ENCODE peak calls at places on chromosomes 16 and 17, in nine cellular contexts. One of them, this sample, is unnamed.

GRCh38 chr17:80939151-80940145 is 52.2 kb upstream of the CHMP6 start:
- DNase-seq in CD8-positive, alpha-beta T cell: no peak
- DNase-seq in pancreas: no peak
- DNase-seq in cardiac muscle cell: no peak
- DNase-seq in GM23338: no peak
- DNase-seq in HCT116: no peak
- DNase-seq in psoas muscle: peak; percentile 39
- DNase-seq in stomach: no peak
- DNase-seq in OCI-LY7: no peak
- DNase-seq in this sample: peak; percentile 38

GRCh38 chr16:27748868-27749546 is 199.1 kb downstream of the KATNIP start:
- DNase-seq in CD8-positive, alpha-beta T cell: peak; percentile 20
- DNase-seq in pancreas: no peak
- DNase-seq in cardiac muscle cell: peak; percentile 71
- DNase-seq in GM23338: peak; percentile 77
- DNase-seq in HCT116: peak; percentile 54
- DNase-seq in psoas muscle: no peak
- DNase-seq in stomach: no peak
- DNase-seq in OCI-LY7: peak; percentile 38
- DNase-seq in this sample: peak; percentile 64

GRCh38 chr16:84088695-84089395 is 27.9 kb downstream of the MBTPS1 start:
- DNase-seq in CD8-positive, alpha-beta T cell: no peak
- DNase-seq in pancreas: no peak
- DNase-seq in cardiac muscle cell: no peak
- DNase-seq in GM23338: no peak
- DNase-seq in HCT116: no peak
- DNase-seq in psoas muscle: no peak
- DNase-seq in stomach: peak; percentile 44
- DNase-seq in OCI-LY7: peak; percentile 76
- DNase-seq in this sample: no peak

GRCh38 chr17:68771867-68772515 is 170.8 kb upstream of the FAM20A start:
- DNase-seq in CD8-positive, alpha-beta T cell: no peak
- DNase-seq in pancreas: no peak
- DNase-seq in cardiac muscle cell: peak; percentile 48
- DNase-seq in GM23338: peak; percentile 77
- DNase-seq in HCT116: peak; percentile 62
- DNase-seq in psoas muscle: no peak
- DNase-seq in stomach: no peak
- DNase-seq in OCI-LY7: peak; percentile 80
- DNase-seq in this sample: no peak

GRCh38 chr17:60579090-60579489 is 20.9 kb upstream of the PPM1D start:
- DNase-seq in CD8-positive, alpha-beta T cell: no peak
- DNase-seq in pancreas: no peak
- DNase-seq in cardiac muscle cell: no peak
- DNase-seq in GM23338: no peak
- DNase-seq in HCT116: no peak
- DNase-seq in psoas muscle: no peak
- DNase-seq in stomach: no peak
- DNase-seq in OCI-LY7: no peak
- DNase-seq in this sample: no peak

GRCh38 chr17:44831270-44831770 is 1.2 kb upstream of the GJC1 start:
- DNase-seq in CD8-positive, alpha-beta T cell: no peak
- DNase-seq in pancreas: no peak
- DNase-seq in cardiac muscle cell: peak; percentile 42
- DNase-seq in GM23338: peak; percentile 31
- DNase-seq in HCT116: no peak
- DNase-seq in psoas muscle: no peak
- DNase-seq in stomach: no peak
- DNase-seq in OCI-LY7: no peak
- DNase-seq in this sample: peak; percentile 17

GRCh38 chr17:68587847-68588246 is 13.3 kb downstream of the FAM20A start:
- DNase-seq in CD8-positive, alpha-beta T cell: no peak
- DNase-seq in pancreas: no peak
- DNase-seq in cardiac muscle cell: no peak
- DNase-seq in GM23338: no peak
- DNase-seq in HCT116: no peak
- DNase-seq in psoas muscle: no peak
- DNase-seq in stomach: no peak
- DNase-seq in OCI-LY7: no peak
- DNase-seq in this sample: no peak

GRCh38 chr17:79020631-79021301 is 3.2 kb upstream of the C1QTNF1 start:
- DNase-seq in CD8-positive, alpha-beta T cell: no peak
- DNase-seq in pancreas: no peak
- DNase-seq in cardiac muscle cell: no peak
- DNase-seq in GM23338: no peak
- DNase-seq in HCT116: no peak
- DNase-seq in psoas muscle: no peak
- DNase-seq in stomach: no peak
- DNase-seq in OCI-LY7: no peak
- DNase-seq in this sample: peak; percentile 8

GRCh38 chr17:4880850-4881249 is 18.5 kb upstream of the C17orf107 start:
- DNase-seq in CD8-positive, alpha-beta T cell: no peak
- DNase-seq in pancreas: no peak
- DNase-seq in cardiac muscle cell: no peak
- DNase-seq in GM23338: no peak
- DNase-seq in HCT116: no peak
- DNase-seq in psoas muscle: no peak
- DNase-seq in stomach: no peak
- DNase-seq in OCI-LY7: no peak
- DNase-seq in this sample: no peak

GRCh38 chr16:85284138-85284897 is 172.0 kb upstream of the CIBAR2 start:
- DNase-seq in CD8-positive, alpha-beta T cell: no peak
- DNase-seq in pancreas: no peak
- DNase-seq in cardiac muscle cell: no peak
- DNase-seq in GM23338: no peak
- DNase-seq in HCT116: no peak
- DNase-seq in psoas muscle: no peak
- DNase-seq in stomach: no peak
- DNase-seq in OCI-LY7: no peak
- DNase-seq in this sample: no peak

GRCh38 chr17:40538936-40539705 is 26.2 kb downstream of the CCR7 start:
- DNase-seq in CD8-positive, alpha-beta T cell: no peak
- DNase-seq in pancreas: no peak
- DNase-seq in cardiac muscle cell: no peak
- DNase-seq in GM23338: no peak
- DNase-seq in HCT116: no peak
- DNase-seq in psoas muscle: no peak
- DNase-seq in stomach: no peak
- DNase-seq in OCI-LY7: no peak
- DNase-seq in this sample: peak; percentile 15

GRCh38 chr17:47635734-47636133 is 14.0 kb upstream of the KPNB1 start:
- DNase-seq in CD8-positive, alpha-beta T cell: no peak
- DNase-seq in pancreas: no peak
- DNase-seq in cardiac muscle cell: no peak
- DNase-seq in GM23338: no peak
- DNase-seq in HCT116: no peak
- DNase-seq in psoas muscle: no peak
- DNase-seq in stomach: no peak
- DNase-seq in OCI-LY7: no peak
- DNase-seq in this sample: no peak

GRCh38 chr16:35188288-35189155 is 1729.1 kb downstream of the TP53TG3F start:
- DNase-seq in CD8-positive, alpha-beta T cell: no peak
- DNase-seq in pancreas: no peak
- DNase-seq in cardiac muscle cell: no peak
- DNase-seq in GM23338: peak; percentile 8
- DNase-seq in HCT116: no peak
- DNase-seq in psoas muscle: no peak
- DNase-seq in stomach: no peak
- DNase-seq in OCI-LY7: peak; percentile 1
- DNase-seq in this sample: no peak

GRCh38 chr17:74340470-74341023 is 14.5 kb downstream of the KIF19 start:
- DNase-seq in CD8-positive, alpha-beta T cell: no peak
- DNase-seq in pancreas: no peak
- DNase-seq in cardiac muscle cell: no peak
- DNase-seq in GM23338: no peak
- DNase-seq in HCT116: no peak
- DNase-seq in psoas muscle: no peak
- DNase-seq in stomach: no peak
- DNase-seq in OCI-LY7: no peak
- DNase-seq in this sample: no peak

GRCh38 chr17:36686123-36686669 is 84.8 kb downstream of the MRM1 start:
- DNase-seq in CD8-positive, alpha-beta T cell: no peak
- DNase-seq in pancreas: no peak
- DNase-seq in cardiac muscle cell: no peak
- DNase-seq in GM23338: no peak
- DNase-seq in HCT116: no peak
- DNase-seq in psoas muscle: no peak
- DNase-seq in stomach: no peak
- DNase-seq in OCI-LY7: no peak
- DNase-seq in this sample: no peak

GRCh38 chr17:47895254-47895855 is 681 bp upstream of the SP2 start:
- DNase-seq in CD8-positive, alpha-beta T cell: no peak
- DNase-seq in pancreas: peak; percentile 39
- DNase-seq in cardiac muscle cell: no peak
- DNase-seq in GM23338: no peak
- DNase-seq in HCT116: no peak
- DNase-seq in psoas muscle: no peak
- DNase-seq in stomach: peak; percentile 45
- DNase-seq in OCI-LY7: peak; percentile 42
- DNase-seq in this sample: no peak

GRCh38 chr17:49360796-49361128 is 1.3 kb downstream of the ZNF652 start:
- DNase-seq in CD8-positive, alpha-beta T cell: no peak
- DNase-seq in pancreas: no peak
- DNase-seq in cardiac muscle cell: no peak
- DNase-seq in GM23338: no peak
- DNase-seq in HCT116: no peak
- DNase-seq in psoas muscle: no peak
- DNase-seq in stomach: no peak
- DNase-seq in OCI-LY7: no peak
- DNase-seq in this sample: no peak

GRCh38 chr16:87570938-87571867 is 31.1 kb upstream of the JPH3 start:
- DNase-seq in CD8-positive, alpha-beta T cell: no peak
- DNase-seq in pancreas: peak; percentile 63
- DNase-seq in cardiac muscle cell: peak; percentile 69
- DNase-seq in GM23338: peak; percentile 89
- DNase-seq in HCT116: peak; percentile 42
- DNase-seq in psoas muscle: no peak
- DNase-seq in stomach: peak; percentile 81
- DNase-seq in OCI-LY7: peak; percentile 19
- DNase-seq in this sample: peak; percentile 85

GRCh38 chr17:76139261-76139752 is 1.7 kb downstream of the FOXJ1 start:
- DNase-seq in CD8-positive, alpha-beta T cell: no peak
- DNase-seq in pancreas: no peak
- DNase-seq in cardiac muscle cell: no peak
- DNase-seq in GM23338: peak; percentile 46
- DNase-seq in HCT116: no peak
- DNase-seq in psoas muscle: no peak
- DNase-seq in stomach: no peak
- DNase-seq in OCI-LY7: no peak
- DNase-seq in this sample: no peak
- H3K27ac ChIP-seq in CD8-positive, alpha-beta T cell: no peak overlapping the region
- H3K27ac ChIP-seq in pancreas: no peak overlapping the region
- H3K27ac ChIP-seq in cardiac muscle cell: no peak overlapping the region
- H3K27ac ChIP-seq in GM23338: no peak overlapping the region
- H3K27ac ChIP-seq in HCT116: no peak overlapping the region
- H3K27ac ChIP-seq in psoas muscle: no peak overlapping the region
- H3K27ac ChIP-seq in stomach: no peak overlapping the region
- H3K27ac ChIP-seq in OCI-LY7: no peak overlapping the region
- H3K27ac ChIP-seq in this sample: no peak overlapping the region

GRCh38 chr16:66524601-66525164 is 25.2 kb downstream of the TK2 start:
- DNase-seq in CD8-positive, alpha-beta T cell: no peak
- DNase-seq in pancreas: no peak
- DNase-seq in cardiac muscle cell: no peak
- DNase-seq in GM23338: no peak
- DNase-seq in HCT116: no peak
- DNase-seq in psoas muscle: no peak
- DNase-seq in stomach: no peak
- DNase-seq in OCI-LY7: peak; percentile 92
- DNase-seq in this sample: peak; percentile 72

GRCh38 chr16:66525396-66526180 is 24.3 kb downstream of the TK2 start:
- DNase-seq in CD8-positive, alpha-beta T cell: no peak
- DNase-seq in pancreas: no peak
- DNase-seq in cardiac muscle cell: no peak
- DNase-seq in GM23338: no peak
- DNase-seq in HCT116: no peak
- DNase-seq in psoas muscle: no peak
- DNase-seq in stomach: no peak
- DNase-seq in OCI-LY7: no peak
- DNase-seq in this sample: no peak

GRCh38 chr16:66522816-66523590 is 26.9 kb downstream of the TK2 start:
- DNase-seq in CD8-positive, alpha-beta T cell: no peak
- DNase-seq in pancreas: no peak
- DNase-seq in cardiac muscle cell: no peak
- DNase-seq in GM23338: no peak
- DNase-seq in HCT116: no peak
- DNase-seq in psoas muscle: no peak
- DNase-seq in stomach: no peak
- DNase-seq in OCI-LY7: no peak
- DNase-seq in this sample: peak; percentile 44

GRCh38 chr16:66521951-66522771 is 27.8 kb downstream of the TK2 start:
- DNase-seq in CD8-positive, alpha-beta T cell: peak; percentile 83
- DNase-seq in pancreas: no peak
- DNase-seq in cardiac muscle cell: no peak
- DNase-seq in GM23338: no peak
- DNase-seq in HCT116: peak; percentile 90
- DNase-seq in psoas muscle: no peak
- DNase-seq in stomach: peak; percentile 79
- DNase-seq in OCI-LY7: peak; percentile 14
- DNase-seq in this sample: peak; percentile 82

GRCh38 chr16:66523861-66524354 is 26.0 kb downstream of the TK2 start:
- DNase-seq in CD8-positive, alpha-beta T cell: no peak
- DNase-seq in pancreas: no peak
- DNase-seq in cardiac muscle cell: no peak
- DNase-seq in GM23338: no peak
- DNase-seq in HCT116: no peak
- DNase-seq in psoas muscle: no peak
- DNase-seq in stomach: no peak
- DNase-seq in OCI-LY7: peak; percentile 88
- DNase-seq in this sample: no peak
- H3K4me1 ChIP-seq in CD8-positive, alpha-beta T cell: peaks cover 68% of the 10 kb centered on the region
- H3K4me1 ChIP-seq in pancreas: no peaks in the 10 kb centered on the region
- H3K4me1 ChIP-seq in cardiac muscle cell: no peaks in the 10 kb centered on the region
- H3K4me1 ChIP-seq in GM23338: no peaks in the 10 kb centered on the region
- H3K4me1 ChIP-seq in HCT116: peaks cover 26% of the 10 kb centered on the region
- H3K4me1 ChIP-seq in psoas muscle: peaks cover 22% of the 10 kb centered on the region
- H3K4me1 ChIP-seq in stomach: peaks cover 33% of the 10 kb centered on the region
- H3K4me1 ChIP-seq in OCI-LY7: peaks cover 54% of the 10 kb centered on the region
- H3K4me1 ChIP-seq in this sample: no peaks in the 10 kb centered on the region

GRCh38 chr17:42266918-42267766 is 9.0 kb downstream of the STAT5B start:
- DNase-seq in CD8-positive, alpha-beta T cell: no peak
- DNase-seq in pancreas: no peak
- DNase-seq in cardiac muscle cell: no peak
- DNase-seq in GM23338: no peak
- DNase-seq in HCT116: peak; percentile 76
- DNase-seq in psoas muscle: no peak
- DNase-seq in stomach: no peak
- DNase-seq in OCI-LY7: no peak
- DNase-seq in this sample: no peak
- H3K27ac ChIP-seq in CD8-positive, alpha-beta T cell: no peak overlapping the region
- H3K27ac ChIP-seq in pancreas: no peak overlapping the region
- H3K27ac ChIP-seq in cardiac muscle cell: peak overlapping the region; percentile 11
- H3K27ac ChIP-seq in GM23338: no peak overlapping the region
- H3K27ac ChIP-seq in HCT116: no peak overlapping the region
- H3K27ac ChIP-seq in psoas muscle: peak overlapping the region; percentile 72
- H3K27ac ChIP-seq in stomach: peak overlapping the region; percentile 37
- H3K27ac ChIP-seq in OCI-LY7: no peak overlapping the region
- H3K27ac ChIP-seq in this sample: no peak overlapping the region

DNA sequence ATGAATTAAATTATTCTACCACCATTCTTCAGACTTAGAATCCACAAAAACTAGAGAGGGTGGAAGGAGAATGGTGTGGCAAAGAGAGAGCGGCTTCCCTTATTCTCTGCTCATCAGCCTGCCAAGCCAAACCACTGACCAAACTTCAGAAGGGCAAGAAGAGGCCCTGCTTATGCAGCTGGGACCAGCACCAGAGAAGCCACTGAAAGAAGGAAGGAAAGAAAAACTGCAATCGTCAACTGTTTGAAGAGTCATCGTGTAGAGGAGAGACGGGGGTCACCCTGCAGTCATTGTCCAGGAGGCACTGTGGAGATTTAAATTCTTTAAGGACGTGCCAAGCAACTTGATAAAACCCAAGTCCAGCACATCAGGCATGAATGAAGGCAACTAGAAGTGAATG is 15.6 kb downstream of the PMP22 start:
- DNase-seq in CD8-positive, alpha-beta T cell: no peak
- DNase-seq in pancreas: no peak
- DNase-seq in cardiac muscle cell: no peak
- DNase-seq in GM23338: no peak
- DNase-seq in HCT116: no peak
- DNase-seq in psoas muscle: no peak
- DNase-seq in stomach: no peak
- DNase-seq in OCI-LY7: no peak
- DNase-seq in this sample: no peak
- H3K4me1 ChIP-seq in CD8-positive, alpha-beta T cell: no peaks in the 10 kb centered on the region
- H3K4me1 ChIP-seq in pancreas: no peaks in the 10 kb centered on the region
- H3K4me1 ChIP-seq in cardiac muscle cell: peaks cover 31% of the 10 kb centered on the region
- H3K4me1 ChIP-seq in GM23338: no peaks in the 10 kb centered on the region
- H3K4me1 ChIP-seq in HCT116: no peaks in the 10 kb centered on the region
- H3K4me1 ChIP-seq in psoas muscle: peaks cover 82% of the 10 kb centered on the region
- H3K4me1 ChIP-seq in stomach: peaks cover 12% of the 10 kb centered on the region
- H3K4me1 ChIP-seq in OCI-LY7: no peaks in the 10 kb centered on the region
- H3K4me1 ChIP-seq in this sample: peaks cover 4% of the 10 kb centered on the region